ENCODE peak calls at places on chromosome 13, in seven cellular contexts. One of them, this sample, is unnamed.

GRCh38 chr13:34894756-34895155 is 47.3 kb upstream of the NBEA start:
- DNase-seq in glutamatergic neuron: no peak
- DNase-seq in CD4-positive, alpha-beta T cell: no peak
- DNase-seq in cardiac fibroblast: no peak
- DNase-seq in HFF-Myc: no peak
- DNase-seq in fibroblast of mammary gland: no peak
- DNase-seq in A549: no peak
- DNase-seq in this sample: no peak

GRCh38 chr13:20064128-20064527 is 96.7 kb downstream of the GJA3 start:
- DNase-seq in HFF-Myc: peak; percentile 26
- DNase-seq in A549: no peak
- DNase-seq in glutamatergic neuron: no peak
- DNase-seq in CD4-positive, alpha-beta T cell: no peak
- DNase-seq in cardiac fibroblast: peak; percentile 67
- DNase-seq in fibroblast of mammary gland: peak; percentile 18
- DNase-seq in this sample: no peak

GRCh38 chr13:69820180-69820579 is 287.4 kb upstream of the ATXN8OS start:
- DNase-seq in fibroblast of mammary gland: no peak
- DNase-seq in glutamatergic neuron: no peak
- DNase-seq in A549: no peak
- DNase-seq in CD4-positive, alpha-beta T cell: no peak
- DNase-seq in HFF-Myc: no peak
- DNase-seq in cardiac fibroblast: no peak
- DNase-seq in this sample: no peak

GRCh38 chr13:60174113-60174512 is 10.4 kb upstream of the DIAPH3 start:
- DNase-seq in glutamatergic neuron: no peak
- DNase-seq in HFF-Myc: no peak
- DNase-seq in cardiac fibroblast: no peak
- DNase-seq in fibroblast of mammary gland: no peak
- DNase-seq in A549: no peak
- DNase-seq in CD4-positive, alpha-beta T cell: no peak
- DNase-seq in this sample: no peak

GRCh38 chr13:112704634-112705145 is 14.9 kb downstream of the ATP11A start:
- DNase-seq in glutamatergic neuron: no peak
- DNase-seq in HFF-Myc: no peak
- DNase-seq in fibroblast of mammary gland: no peak
- DNase-seq in CD4-positive, alpha-beta T cell: no peak
- DNase-seq in A549: no peak
- DNase-seq in cardiac fibroblast: no peak
- DNase-seq in this sample: peak; percentile 60

GRCh38 chr13:46385946-46386345 is 1.1 kb downstream of the RUBCNL start:
- DNase-seq in CD4-positive, alpha-beta T cell: no peak
- DNase-seq in cardiac fibroblast: no peak
- DNase-seq in fibroblast of mammary gland: no peak
- DNase-seq in glutamatergic neuron: no peak
- DNase-seq in HFF-Myc: no peak
- DNase-seq in A549: no peak
- DNase-seq in this sample: no peak

GRCh38 chr13:31722684-31723083 is 16.6 kb upstream of the RXFP2 start:
- DNase-seq in glutamatergic neuron: no peak
- DNase-seq in CD4-positive, alpha-beta T cell: no peak
- DNase-seq in cardiac fibroblast: peak; percentile 8
- DNase-seq in HFF-Myc: peak; percentile 36
- DNase-seq in fibroblast of mammary gland: peak; percentile 55
- DNase-seq in A549: no peak
- DNase-seq in this sample: no peak

GRCh38 chr13:49976314-49977258 is 20.3 kb upstream of the TRIM13 start:
- DNase-seq in glutamatergic neuron: peak; percentile 81
- DNase-seq in CD4-positive, alpha-beta T cell: peak; percentile 65
- DNase-seq in cardiac fibroblast: peak; percentile 81
- DNase-seq in fibroblast of mammary gland: peak; percentile 74
- DNase-seq in HFF-Myc: peak; percentile 51
- DNase-seq in A549: peak; percentile 67
- DNase-seq in this sample: peak; percentile 56

GRCh38 chr13:98537306-98537705 is 39.6 kb downstream of the STK24 start:
- DNase-seq in cardiac fibroblast: no peak
- DNase-seq in CD4-positive, alpha-beta T cell: no peak
- DNase-seq in fibroblast of mammary gland: no peak
- DNase-seq in HFF-Myc: no peak
- DNase-seq in glutamatergic neuron: no peak
- DNase-seq in A549: no peak
- DNase-seq in this sample: no peak

DNA sequence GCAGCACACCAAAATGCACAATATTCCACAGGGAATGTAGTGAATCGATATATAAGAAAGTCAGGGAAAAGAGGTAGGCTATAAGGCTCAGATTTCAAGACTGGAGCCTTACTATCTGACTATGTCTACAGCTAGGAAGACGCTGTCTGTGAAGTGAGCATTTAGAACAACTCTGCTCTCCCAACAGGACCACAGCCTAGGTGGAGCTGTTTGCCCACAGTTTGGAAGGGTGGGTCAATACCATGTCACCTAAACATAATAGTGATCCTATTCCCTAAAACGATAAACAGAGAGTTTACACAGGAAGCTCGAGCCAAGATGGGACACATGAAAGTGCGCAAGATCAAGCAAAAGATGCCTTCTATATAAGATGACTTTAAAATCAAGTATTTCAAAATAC is 2486.0 kb upstream of the PCDH20 start:
- DNase-seq in cardiac fibroblast: no peak
- DNase-seq in A549: peak; percentile 1
- DNase-seq in HFF-Myc: no peak
- DNase-seq in CD4-positive, alpha-beta T cell: no peak
- DNase-seq in fibroblast of mammary gland: no peak
- DNase-seq in glutamatergic neuron: no peak
- DNase-seq in this sample: no peak
- TF ChIP-seq CTCF in cardiac fibroblast: no peak
- TF ChIP-seq CTCF in A549: no peak
- TF ChIP-seq CTCF in HFF-Myc: no peak
- TF ChIP-seq CTCF in CD4-positive, alpha-beta T cell: no peak
- TF ChIP-seq CTCF in fibroblast of mammary gland: no peak
- TF ChIP-seq CTCF in glutamatergic neuron: no peak
- TF ChIP-seq CTCF in this sample: peak; percentile 9

DNA sequence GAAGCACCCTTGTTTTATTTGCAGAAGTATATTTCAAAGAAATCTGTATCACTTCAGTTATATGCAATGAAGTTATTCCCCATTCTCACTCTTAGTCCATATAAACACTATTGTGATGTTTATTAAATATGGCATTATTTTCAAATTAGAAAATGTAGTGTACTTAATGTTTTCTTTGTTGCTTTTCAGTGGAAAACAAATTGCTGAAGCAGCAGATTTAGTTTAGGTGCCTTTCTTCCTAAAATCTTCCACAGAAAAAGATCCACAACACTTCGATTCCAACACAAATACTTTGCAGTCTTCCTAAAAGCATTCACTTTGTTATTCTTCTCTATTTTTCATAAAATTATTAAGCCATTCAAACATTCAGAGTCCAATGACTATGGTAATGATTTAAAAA is 492.1 kb upstream of the GPC6 start:
- DNase-seq in HFF-Myc: no peak
- DNase-seq in glutamatergic neuron: no peak
- DNase-seq in CD4-positive, alpha-beta T cell: no peak
- DNase-seq in cardiac fibroblast: no peak
- DNase-seq in A549: no peak
- DNase-seq in fibroblast of mammary gland: no peak
- DNase-seq in this sample: no peak
- TF ChIP-seq CTCF in HFF-Myc: no peak
- TF ChIP-seq CTCF in glutamatergic neuron: no peak
- TF ChIP-seq CTCF in CD4-positive, alpha-beta T cell: no peak
- TF ChIP-seq CTCF in cardiac fibroblast: no peak
- TF ChIP-seq CTCF in A549: no peak
- TF ChIP-seq CTCF in fibroblast of mammary gland: no peak
- TF ChIP-seq CTCF in this sample: no peak

DNA sequence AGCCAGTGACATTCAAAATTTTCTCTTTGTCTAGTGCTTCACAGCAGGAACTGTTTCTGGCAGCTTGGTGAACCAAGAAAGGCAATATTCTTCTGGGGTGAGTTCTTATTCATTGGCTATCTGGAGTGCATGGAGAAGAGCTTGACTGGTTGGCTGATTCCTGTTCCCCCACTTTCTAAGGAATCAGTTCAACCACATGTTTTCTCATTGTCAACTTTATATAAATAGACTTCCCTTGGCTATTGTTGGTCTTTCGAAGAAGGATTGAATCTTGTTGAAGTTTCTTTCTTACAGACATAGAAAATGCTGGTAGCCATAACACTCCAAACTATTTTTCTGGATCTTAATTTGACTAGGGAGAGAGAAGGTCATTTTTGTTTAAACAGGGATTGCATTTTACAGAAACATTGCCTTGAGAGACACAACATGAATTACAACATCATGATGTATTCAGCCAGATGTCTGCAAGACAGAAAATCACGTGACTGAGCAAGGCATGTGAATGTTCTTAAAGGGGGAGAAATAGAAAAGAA is 85.2 kb downstream of the EDNRB start:
- DNase-seq in glutamatergic neuron: no peak
- DNase-seq in cardiac fibroblast: peak; percentile 84
- DNase-seq in A549: no peak
- DNase-seq in CD4-positive, alpha-beta T cell: no peak
- DNase-seq in HFF-Myc: no peak
- DNase-seq in fibroblast of mammary gland: peak; percentile 87
- DNase-seq in this sample: no peak
- TF ChIP-seq CTCF in glutamatergic neuron: no peak
- TF ChIP-seq CTCF in cardiac fibroblast: no peak
- TF ChIP-seq CTCF in A549: no peak
- TF ChIP-seq CTCF in CD4-positive, alpha-beta T cell: no peak
- TF ChIP-seq CTCF in HFF-Myc: no peak
- TF ChIP-seq CTCF in fibroblast of mammary gland: no peak
- TF ChIP-seq CTCF in this sample: no peak

GRCh38 chr13:101945435-101945834 is 456.4 kb downstream of the FGF14 start:
- DNase-seq in HFF-Myc: no peak
- DNase-seq in fibroblast of mammary gland: no peak
- DNase-seq in cardiac fibroblast: no peak
- DNase-seq in A549: peak; percentile 7
- DNase-seq in glutamatergic neuron: peak; percentile 19
- DNase-seq in CD4-positive, alpha-beta T cell: no peak
- DNase-seq in this sample: no peak

GRCh38 chr13:101942535-101943157 is 459.2 kb downstream of the FGF14 start:
- DNase-seq in glutamatergic neuron: peak; percentile 25
- DNase-seq in cardiac fibroblast: no peak
- DNase-seq in CD4-positive, alpha-beta T cell: no peak
- DNase-seq in HFF-Myc: no peak
- DNase-seq in A549: no peak
- DNase-seq in fibroblast of mammary gland: peak; percentile 13
- DNase-seq in this sample: no peak

GRCh38 chr13:101942038-101942437 is 459.8 kb downstream of the FGF14 start:
- DNase-seq in A549: peak; percentile 27
- DNase-seq in fibroblast of mammary gland: peak; percentile 63
- DNase-seq in cardiac fibroblast: peak; percentile 61
- DNase-seq in CD4-positive, alpha-beta T cell: no peak
- DNase-seq in glutamatergic neuron: peak; percentile 26
- DNase-seq in HFF-Myc: no peak
- DNase-seq in this sample: no peak

GRCh38 chr13:101939370-101939769 is 462.5 kb downstream of the FGF14 start:
- DNase-seq in A549: no peak
- DNase-seq in fibroblast of mammary gland: no peak
- DNase-seq in glutamatergic neuron: no peak
- DNase-seq in HFF-Myc: no peak
- DNase-seq in cardiac fibroblast: no peak
- DNase-seq in CD4-positive, alpha-beta T cell: no peak
- DNase-seq in this sample: no peak

DNA sequence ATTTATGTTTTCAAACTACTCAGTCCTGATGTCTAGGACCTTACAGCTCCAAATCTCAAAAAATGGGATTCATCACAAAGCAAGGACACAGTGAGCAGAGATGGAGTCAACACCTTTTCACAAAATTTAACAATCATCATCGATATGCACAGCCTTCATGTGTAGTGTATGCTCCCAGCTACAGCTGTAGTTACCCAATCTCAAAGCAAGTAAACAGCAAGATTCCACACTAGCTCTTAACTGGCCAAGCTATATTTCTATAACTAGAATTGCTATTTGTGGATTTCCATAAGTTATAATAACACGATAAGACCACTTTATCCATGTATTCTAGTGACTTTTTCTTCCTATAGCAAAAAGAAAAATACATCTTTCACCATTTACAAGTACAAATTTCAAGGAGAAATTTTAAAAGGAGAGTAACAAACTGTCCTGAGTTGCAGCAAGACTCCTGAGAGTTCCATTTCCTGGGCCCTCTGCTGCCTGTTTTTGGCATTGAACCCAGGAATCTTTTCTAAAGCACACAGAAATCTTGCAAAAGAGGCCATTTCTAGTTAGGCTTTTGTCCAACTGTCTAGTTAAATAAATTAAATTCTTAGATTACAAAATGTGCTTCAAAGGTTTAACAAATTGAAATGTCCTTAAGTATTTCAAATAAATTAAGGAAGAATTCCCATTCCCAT is 460.6 kb downstream of the FGF14 start:
- DNase-seq in A549: peak; percentile 6
- DNase-seq in cardiac fibroblast: peak; percentile 22
- DNase-seq in fibroblast of mammary gland: peak; percentile 33
- DNase-seq in glutamatergic neuron: peak; percentile 31
- DNase-seq in CD4-positive, alpha-beta T cell: no peak
- DNase-seq in HFF-Myc: no peak
- DNase-seq in this sample: no peak
- TF ChIP-seq CTCF in A549: no peak
- TF ChIP-seq CTCF in cardiac fibroblast: peak; percentile 37
- TF ChIP-seq CTCF in fibroblast of mammary gland: peak; percentile 41
- TF ChIP-seq CTCF in glutamatergic neuron: peak; percentile 13
- TF ChIP-seq CTCF in CD4-positive, alpha-beta T cell: no peak
- TF ChIP-seq CTCF in HFF-Myc: no peak
- TF ChIP-seq CTCF in this sample: peak; percentile 6

GRCh38 chr13:37608750-37609339 is 10.3 kb upstream of the POSTN start:
- DNase-seq in HFF-Myc: no peak
- DNase-seq in glutamatergic neuron: no peak
- DNase-seq in fibroblast of mammary gland: peak; percentile 21
- DNase-seq in cardiac fibroblast: peak; percentile 40
- DNase-seq in CD4-positive, alpha-beta T cell: no peak
- DNase-seq in A549: no peak
- DNase-seq in this sample: no peak
- TF ChIP-seq CTCF in HFF-Myc: peak; percentile 28
- TF ChIP-seq CTCF in glutamatergic neuron: peak; percentile 65
- TF ChIP-seq CTCF in fibroblast of mammary gland: peak; percentile 54
- TF ChIP-seq CTCF in cardiac fibroblast: peak; percentile 47
- TF ChIP-seq CTCF in CD4-positive, alpha-beta T cell: no peak
- TF ChIP-seq CTCF in A549: peak; percentile 19
- TF ChIP-seq CTCF in this sample: peak; percentile 25

DNA sequence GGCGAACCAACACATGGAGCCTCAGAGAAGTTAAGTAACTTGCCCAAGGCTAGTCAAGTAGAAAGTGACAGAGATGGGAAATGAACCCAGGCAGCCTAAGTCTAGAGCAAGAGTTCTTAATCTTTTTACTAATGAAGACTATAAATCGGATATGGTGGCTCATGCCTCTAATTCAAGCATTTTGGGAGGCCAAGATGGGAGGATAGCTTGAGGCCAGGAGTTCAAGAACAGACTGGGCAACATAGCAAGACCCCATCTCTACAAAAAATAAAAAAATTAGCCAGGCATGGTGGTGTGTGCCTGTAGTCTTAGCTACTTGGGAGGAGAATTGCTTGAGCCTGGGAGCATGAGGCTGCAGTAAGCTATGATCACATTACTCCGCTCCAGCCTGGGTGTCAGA is 10.7 kb downstream of the GPR12 start:
- DNase-seq in glutamatergic neuron: no peak
- DNase-seq in fibroblast of mammary gland: no peak
- DNase-seq in A549: no peak
- DNase-seq in CD4-positive, alpha-beta T cell: no peak
- DNase-seq in cardiac fibroblast: no peak
- DNase-seq in HFF-Myc: no peak
- DNase-seq in this sample: no peak
- TF ChIP-seq CTCF in glutamatergic neuron: no peak
- TF ChIP-seq CTCF in fibroblast of mammary gland: no peak
- TF ChIP-seq CTCF in A549: no peak
- TF ChIP-seq CTCF in CD4-positive, alpha-beta T cell: no peak
- TF ChIP-seq CTCF in cardiac fibroblast: no peak
- TF ChIP-seq CTCF in HFF-Myc: no peak
- TF ChIP-seq CTCF in this sample: no peak

GRCh38 chr13:103140001-103140671 is 73.9 kb upstream of the SLC10A2 start:
- DNase-seq in HFF-Myc: peak; percentile 5
- DNase-seq in fibroblast of mammary gland: peak; percentile 46
- DNase-seq in glutamatergic neuron: no peak
- DNase-seq in cardiac fibroblast: peak; percentile 8
- DNase-seq in CD4-positive, alpha-beta T cell: no peak
- DNase-seq in A549: peak; percentile 10
- DNase-seq in this sample: no peak
- TF ChIP-seq CTCF in HFF-Myc: peak; percentile 48
- TF ChIP-seq CTCF in fibroblast of mammary gland: peak; percentile 72
- TF ChIP-seq CTCF in glutamatergic neuron: peak; percentile 55
- TF ChIP-seq CTCF in cardiac fibroblast: peak; percentile 14
- TF ChIP-seq CTCF in CD4-positive, alpha-beta T cell: no peak
- TF ChIP-seq CTCF in A549: no peak
- TF ChIP-seq CTCF in this sample: peak; percentile 58

This sample was measured in D721Med.